ENCODE peak calls at places on chromosomes 5 and 9, in four cellular contexts. F, S, J and L are unnamed samples.

GRCh38 chr5:72137826-72138409 is 30.6 kb downstream of the MAP1B start:
- DNase-seq in F (no peak), S (no peak), J (no peak), L (no peak)

GRCh38 chr5:138192826-138193225 is 13.9 kb downstream of the KIF20A start:
- DNase-seq in F (no peak), S (no peak), J (no peak), L (no peak)

GRCh38 chr9:133770076-133770777 is 32.1 kb upstream of the SARDH start:
- DNase-seq in F (no peak), S (no peak), J (no peak), L (no peak)

GRCh38 chr5:132003170-132003744 is 8.2 kb downstream of the ACSL6 start:
- DNase-seq in F (no peak), S (peak), J (peak), L (peak)

GRCh38 chr5:62732677-62733121 is 154.1 kb downstream of the LRRC70 start:
- DNase-seq in F (no peak), S (no peak), J (peak), L (peak)

GRCh38 chr5:132386644-132387286 is 17.3 kb downstream of the SLC22A5 start:
- DNase-seq in F (peak), S (peak), J (peak), L (peak)

GRCh38 chr9:132011896-132012295 is 67.8 kb downstream of the MED27 start:
- DNase-seq in F (no peak), S (no peak), J (no peak), L (no peak)

GRCh38 chr9:7374966-7375650 is 424.5 kb downstream of the DMAC1 start:
- DNase-seq in F (no peak), S (no peak), J (no peak), L (peak)

GRCh38 chr9:85871008-85871407 is 69.9 kb upstream of the NAA35 start:
- DNase-seq in F (no peak), S (no peak), J (no peak), L (no peak)

GRCh38 chr9:82570226-82570625 is 492.7 kb downstream of the RASEF start:
- DNase-seq in F (no peak), S (no peak), J (no peak), L (no peak)

GRCh38 chr5:174428895-174429294 is 295.5 kb upstream of the MSX2 start:
- DNase-seq in F (no peak), S (no peak), J (no peak), L (no peak)

GRCh38 chr5:78377056-78377717 is 16.8 kb downstream of the SCAMP1 start:
- DNase-seq in F (no peak), S (peak), J (peak), L (peak)

GRCh38 chr5:9546973-9547947 is 1.4 kb upstream of the SEMA5A start:
- DNase-seq in F (no peak), S (peak), J (peak), L (peak)

GRCh38 chr5:153672347-153673090 is 182.0 kb downstream of the GRIA1 start:
- DNase-seq in F (no peak), S (no peak), J (peak), L (peak)

GRCh38 chr9:6901179-6901578 is 143.4 kb downstream of the KDM4C start:
- DNase-seq in F (no peak), S (no peak), J (no peak), L (no peak)

GRCh38 chr5:36060516-36060885 is 6.2 kb downstream of the UGT3A2 start:
- DNase-seq in F (peak), S (no peak), J (no peak), L (no peak)